ENCODE peak calls at places on chromosomes 2 and 18, in five cellular contexts. U, M, D, Z and N are unnamed samples.
A peak's percentile ranks its signal among the peaks of the same experiment; 100 is the strongest.

GRCh38 chr2:159921752-159922404 is 123.9 kb upstream of the CD302 start:
- DNase-seq in U (peak; percentile 72), D (no peak), M (peak; percentile 45), Z (peak; percentile 78), N (peak; percentile 76)

GRCh38 chr2:98085649-98086048 is 1.3 kb upstream of the VWA3B start:
- DNase-seq in Z (no peak), M (no peak), D (no peak), U (no peak), N (no peak)

GRCh38 chr2:43210125-43210466 is 16.3 kb downstream of the ZFP36L2 start:
- DNase-seq in U (no peak), Z (no peak), D (no peak), M (no peak), N (no peak)

GRCh38 chr2:40173276-40173675 is 278.6 kb downstream of the SLC8A1 start:
- DNase-seq in M (no peak), D (no peak), Z (no peak), U (no peak), N (peak; percentile 14)

GRCh38 chr2:95391641-95392310 is 10.7 kb upstream of the FAHD2A start:
- DNase-seq in Z (no peak), U (no peak), M (no peak), D (no peak), N (no peak)

GRCh38 chr2:96116424-96116878 is at the start of gene ADRA2B:
- DNase-seq in D (no peak), U (peak; percentile 93), M (peak; percentile 44), Z (peak; percentile 72), N (peak; percentile 34)

GRCh38 chr2:23745726-23746105 is 181.2 kb downstream of the ATAD2B start:
- DNase-seq in U (peak; percentile 13), Z (no peak), M (peak; percentile 59), D (no peak), N (peak; percentile 70)

GRCh38 chr2:406876-407275 is 119.0 kb upstream of the ALKAL2 start:
- DNase-seq in D (no peak), U (no peak), M (no peak), Z (no peak), N (no peak)

GRCh38 chr2:170972508-170973224 is 43.6 kb downstream of the GORASP2 start:
- DNase-seq in D (no peak), Z (no peak), U (no peak), M (no peak), N (no peak)

GRCh38 chr18:23502516-23503037 is 734 bp upstream of the RMC1 start:
- DNase-seq in M (no peak), Z (no peak), D (no peak), U (no peak), N (no peak)

GRCh38 chr2:11320698-11321492 is 23.5 kb downstream of the ROCK2 start:
- DNase-seq in U (no peak), M (no peak), Z (no peak), D (no peak), N (no peak)

GRCh38 chr2:28036307-28036706 is 145.8 kb downstream of the BABAM2 start:
- DNase-seq in U (no peak), M (no peak), Z (no peak), D (no peak), N (peak; percentile 22)

GRCh38 chr2:28193552-28194383 is 198.9 kb upstream of the FOSL2 start:
- DNase-seq in M (peak; percentile 56), D (no peak), U (no peak), Z (no peak), N (no peak)

GRCh38 chr2:200985806-200986205 is 22.3 kb upstream of the ORC2 start:
- DNase-seq in Z (no peak), D (no peak), U (no peak), M (no peak), N (peak; percentile 50)

GRCh38 chr2:183123117-183123958 is 905 bp upstream of the NUP35 start:
- DNase-seq in Z (no peak), D (no peak), M (no peak), U (no peak), N (no peak)

GRCh38 chr18:11307716-11308115 is 158.3 kb upstream of the PIEZO2 start:
- DNase-seq in Z (no peak), U (no peak), M (no peak), D (no peak), N (no peak)

GRCh38 chr2:44894058-44894457 is 47.4 kb upstream of the SIX3 start:
- DNase-seq in U (peak; percentile 62), M (no peak), Z (no peak), D (no peak), N (no peak)

GRCh38 chr2:196336206-196336605 is 164.8 kb upstream of the STK17B start:
- DNase-seq in M (no peak), Z (no peak), U (no peak), D (no peak), N (no peak)

GRCh38 chr2:190637903-190638618 is 10.8 kb upstream of the NAB1 start:
- DNase-seq in D (no peak), U (no peak), Z (no peak), M (no peak), N (peak; percentile 44)

GRCh38 chr2:63189026-63189425 is 138.4 kb downstream of the OTX1 start:
- DNase-seq in D (peak; percentile 22), U (peak; percentile 40), Z (no peak), M (peak; percentile 51), N (peak; percentile 61)
- TF ChIP-seq CTCF in D (peak; percentile 87), U (peak; percentile 78), Z (no peak), M (peak; percentile 95), N (peak; percentile 91)

DNA sequence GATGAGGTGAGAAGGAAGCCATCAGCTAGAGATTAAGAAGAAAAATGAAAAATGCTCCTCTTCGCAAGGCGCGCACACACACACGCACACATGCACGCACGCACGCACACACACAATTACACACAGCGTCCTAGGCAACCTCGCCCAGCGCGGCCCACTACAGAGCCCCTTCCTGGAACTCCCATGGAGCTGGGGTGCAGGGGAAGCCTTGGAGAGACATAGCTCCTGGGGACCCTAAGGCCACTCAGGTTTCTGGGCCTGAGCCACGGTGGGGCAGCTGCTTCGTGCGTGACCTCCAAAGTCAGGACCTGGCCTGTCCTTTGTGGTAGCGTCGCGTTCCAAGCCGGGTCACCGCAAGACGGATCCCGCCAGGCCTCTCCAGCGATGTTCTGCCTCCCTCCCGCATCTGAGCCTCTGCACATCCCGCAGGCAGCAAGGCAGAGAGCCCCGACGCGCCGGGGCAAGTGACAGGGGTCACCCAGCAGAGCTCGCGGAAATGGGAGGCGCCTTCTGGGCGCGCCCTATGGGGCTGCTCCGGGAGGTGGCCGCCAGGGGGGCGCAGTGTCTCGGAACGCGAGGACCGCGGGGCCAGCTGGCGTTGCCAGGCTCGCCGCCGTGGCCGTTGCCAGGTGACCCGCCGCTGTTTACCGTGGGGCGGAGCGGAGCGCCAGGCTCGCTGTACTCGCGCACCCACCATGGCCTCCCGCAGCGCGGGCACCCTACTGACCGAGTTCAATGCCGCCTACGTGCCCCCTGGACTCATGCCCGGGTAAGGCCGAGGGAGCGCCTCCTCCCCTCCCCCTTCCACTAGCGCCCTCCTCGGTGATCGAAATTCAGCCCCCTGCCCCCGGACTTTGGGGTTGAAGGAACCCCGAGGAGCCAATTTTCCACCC is 79.0 kb downstream of the CIB4 start:
- DNase-seq in U (no peak), M (peak; percentile 12), Z (peak; percentile 18), D (no peak), N (peak; percentile 52)
- TF ChIP-seq CTCF in U (peak; percentile 24), M (peak; percentile 32), Z (no peak), D (peak; percentile 43), N (peak; percentile 3)

GRCh38 chr2:47631306-47631705 is 151.6 kb upstream of the MSH6 start:
- DNase-seq in Z (no peak), D (peak; percentile 11), M (peak; percentile 51), U (no peak), N (no peak)
- TF ChIP-seq CTCF in Z (no peak), D (no peak), M (no peak), U (no peak), N (no peak)

DNA sequence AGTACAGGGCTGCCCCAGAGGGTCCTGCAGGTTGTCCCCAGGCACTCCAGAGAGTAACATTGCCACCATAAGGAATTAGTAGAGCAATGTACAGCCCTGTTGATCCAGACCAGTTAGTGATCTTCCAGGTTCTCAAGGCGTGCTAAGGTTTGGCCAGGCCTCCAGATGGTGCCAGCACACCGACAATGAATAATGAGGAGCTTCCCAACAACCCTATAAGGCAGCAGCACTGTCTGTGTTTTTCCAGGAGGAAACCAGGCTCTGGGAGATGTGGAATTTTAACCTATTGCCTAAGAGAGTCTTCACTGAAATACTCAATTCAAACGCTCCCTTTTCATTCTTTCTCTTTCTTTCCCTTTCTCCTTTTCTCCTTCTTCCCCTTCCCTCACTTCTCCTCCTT is 122.1 kb downstream of the MGAT5 start:
- DNase-seq in Z (no peak), D (no peak), U (no peak), M (peak; percentile 39), N (peak; percentile 65)
- TF ChIP-seq CTCF in Z (no peak), D (peak; percentile 70), U (no peak), M (peak; percentile 56), N (peak; percentile 30)

GRCh38 chr18:36662000-36662399 is 166.8 kb downstream of the TPGS2 start:
- DNase-seq in U (no peak), D (no peak), Z (no peak), M (no peak), N (peak; percentile 25)
- TF ChIP-seq CTCF in U (peak; percentile 60), D (peak; percentile 62), Z (no peak), M (no peak), N (peak; percentile 4)

GRCh38 chr2:231546014-231546413 is 15.8 kb upstream of the NMUR1 start:
- DNase-seq in U (no peak), M (no peak), D (no peak), Z (no peak), N (no peak)

GRCh38 chr2:231545105-231545902 is 15.1 kb upstream of the NMUR1 start:
- DNase-seq in D (no peak), Z (peak; percentile 58), M (no peak), U (peak; percentile 85), N (peak; percentile 68)

GRCh38 chr2:231547315-231548110 is 17.3 kb upstream of the NMUR1 start:
- DNase-seq in Z (no peak), D (no peak), M (no peak), U (no peak), N (no peak)

GRCh38 chr2:231540017-231540416 is 9.8 kb upstream of the NMUR1 start:
- DNase-seq in U (no peak), Z (no peak), D (no peak), M (no peak), N (no peak)

DNA sequence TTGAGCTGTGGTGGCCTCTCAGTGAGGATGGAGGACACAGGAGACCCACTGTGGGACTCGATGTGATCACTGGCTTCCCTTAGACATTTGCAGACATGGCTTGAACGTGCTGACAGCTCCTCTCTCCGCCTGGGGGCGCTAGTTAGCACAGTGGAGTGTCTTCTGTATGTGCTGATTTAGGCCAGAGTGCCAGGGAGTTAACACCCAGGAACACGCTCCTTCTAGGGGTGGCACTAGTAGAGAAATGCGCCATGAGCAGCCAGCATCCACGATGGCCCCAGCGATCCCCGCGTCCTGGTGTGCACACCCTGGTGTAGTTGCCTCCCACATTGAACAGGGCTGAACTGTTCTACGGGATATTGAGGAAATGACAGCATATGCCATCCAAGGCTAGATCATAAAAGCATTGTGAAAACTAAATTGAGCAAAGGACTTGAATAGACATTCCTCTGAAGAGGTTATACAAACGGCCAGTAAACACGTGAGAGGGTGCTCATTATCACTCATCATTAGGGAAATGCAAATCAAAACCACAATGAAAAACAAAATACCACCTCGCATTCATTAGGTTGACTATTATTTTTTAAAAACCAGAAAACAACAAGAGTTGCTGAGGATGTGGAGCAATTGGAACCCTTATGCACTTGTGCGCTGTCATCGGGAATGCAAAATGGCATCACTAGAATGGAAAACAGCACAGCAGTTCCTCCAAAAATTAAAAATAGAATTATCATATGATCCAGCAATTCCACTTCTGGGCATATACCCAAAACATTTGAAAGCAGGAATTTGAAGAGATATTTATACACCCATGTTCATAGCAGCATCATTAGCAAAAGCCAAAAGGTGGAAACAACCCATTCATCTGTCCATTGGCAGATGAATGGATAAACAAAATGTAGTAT is 11.6 kb upstream of the NMUR1 start:
- DNase-seq in Z (no peak), M (no peak), D (no peak), U (peak; percentile 16), N (peak; percentile 63)
- TF ChIP-seq CTCF in Z (no peak), M (no peak), D (peak; percentile 31), U (peak; percentile 38), N (peak; percentile 14)